ENCODE peak calls at places on chromosomes 3 and 15, in seven cellular contexts. One of them, this sample, is unnamed.

GRCh38 chr3:87036671-87037070 is 45.7 kb upstream of the VGLL3 start:
- DNase-seq in mesothelial cell of epicardium: no peak
- DNase-seq in left ventricle myocardium inferior: no peak
- DNase-seq in M059J: no peak
- DNase-seq in WTC11: no peak
- DNase-seq in Caki2: no peak
- DNase-seq in midbrain: no peak
- DNase-seq in this sample: no peak

GRCh38 chr3:194727435-194728128 is 41.9 kb downstream of the FAM43A start:
- DNase-seq in left ventricle myocardium inferior: no peak
- DNase-seq in M059J: no peak
- DNase-seq in midbrain: no peak
- DNase-seq in mesothelial cell of epicardium: no peak
- DNase-seq in WTC11: no peak
- DNase-seq in Caki2: no peak
- DNase-seq in this sample: no peak

GRCh38 chr15:85333132-85333831 is 47.1 kb upstream of the AKAP13 start:
- DNase-seq in Caki2: no peak
- DNase-seq in left ventricle myocardium inferior: no peak
- DNase-seq in midbrain: no peak
- DNase-seq in mesothelial cell of epicardium: no peak
- DNase-seq in M059J: peak
- DNase-seq in WTC11: no peak
- DNase-seq in this sample: no peak

GRCh38 chr3:117202415-117202814 is 492.8 kb downstream of the TUSC7 start:
- DNase-seq in WTC11: no peak
- DNase-seq in left ventricle myocardium inferior: no peak
- DNase-seq in mesothelial cell of epicardium: no peak
- DNase-seq in midbrain: no peak
- DNase-seq in M059J: no peak
- DNase-seq in Caki2: no peak
- DNase-seq in this sample: no peak

GRCh38 chr15:88482263-88482662 is 14.8 kb downstream of the MRPS11 start:
- DNase-seq in midbrain: no peak
- DNase-seq in left ventricle myocardium inferior: no peak
- DNase-seq in mesothelial cell of epicardium: no peak
- DNase-seq in M059J: no peak
- DNase-seq in WTC11: no peak
- DNase-seq in Caki2: no peak
- DNase-seq in this sample: no peak

GRCh38 chr3:180789774-180790173 is 110.5 kb upstream of the CCDC39 start:
- DNase-seq in mesothelial cell of epicardium: no peak
- DNase-seq in left ventricle myocardium inferior: no peak
- DNase-seq in WTC11: no peak
- DNase-seq in midbrain: no peak
- DNase-seq in M059J: no peak
- DNase-seq in Caki2: no peak
- DNase-seq in this sample: no peak

GRCh38 chr3:36992806-36993325 is at the start of gene EPM2AIP1:
- DNase-seq in left ventricle myocardium inferior: no peak
- DNase-seq in Caki2: no peak
- DNase-seq in WTC11: peak
- DNase-seq in midbrain: no peak
- DNase-seq in mesothelial cell of epicardium: peak
- DNase-seq in M059J: no peak
- DNase-seq in this sample: peak

GRCh38 chr15:100372695-100373036 is 30.9 kb upstream of the ADAMTS17 start:
- DNase-seq in left ventricle myocardium inferior: no peak
- DNase-seq in mesothelial cell of epicardium: no peak
- DNase-seq in midbrain: no peak
- DNase-seq in WTC11: no peak
- DNase-seq in M059J: no peak
- DNase-seq in Caki2: no peak
- DNase-seq in this sample: no peak

GRCh38 chr15:61146643-61147230 is 82.4 kb downstream of the RORA start:
- DNase-seq in WTC11: no peak
- DNase-seq in mesothelial cell of epicardium: no peak
- DNase-seq in M059J: no peak
- DNase-seq in midbrain: no peak
- DNase-seq in Caki2: no peak
- DNase-seq in left ventricle myocardium inferior: no peak
- DNase-seq in this sample: no peak

GRCh38 chr3:112074616-112075497 is 11.3 kb upstream of the C3orf52 start:
- DNase-seq in left ventricle myocardium inferior: no peak
- DNase-seq in midbrain: no peak
- DNase-seq in mesothelial cell of epicardium: no peak
- DNase-seq in WTC11: no peak
- DNase-seq in M059J: peak
- DNase-seq in Caki2: peak
- DNase-seq in this sample: peak

GRCh38 chr3:136979684-136980083 is 21.9 kb downstream of the IL20RB start:
- DNase-seq in M059J: peak
- DNase-seq in midbrain: no peak
- DNase-seq in Caki2: no peak
- DNase-seq in mesothelial cell of epicardium: no peak
- DNase-seq in WTC11: no peak
- DNase-seq in left ventricle myocardium inferior: no peak
- DNase-seq in this sample: no peak

This sample was measured in lung.